ENCODE peak calls at places on chromosomes 3 and 15, in five cellular contexts. R is body of pancreas, K is testis, J is upper lobe of left lung, Y is transverse colon. M is an unnamed sample.

GRCh38 chr15:61660579-61660978 is 399.7 kb downstream of the VPS13C start:
- DNase-seq in R (no peak), K (no peak), J (no peak), Y (no peak), M (peak; percentile 80)

GRCh38 chr3:27722957-27723802 is 1.1 kb upstream of the EOMES start:
- DNase-seq in R (no peak), K (no peak), J (no peak), Y (no peak), M (no peak)

GRCh38 chr3:33001889-33002288 is 50.4 kb downstream of the CCR4 start:
- DNase-seq in R (no peak), K (no peak), J (no peak), Y (no peak), M (no peak)

GRCh38 chr3:186168976-186169375 is 60.1 kb upstream of the ETV5 start:
- DNase-seq in R (no peak), K (no peak), J (no peak), Y (no peak), M (no peak)

GRCh38 chr3:120622870-120623718 is 27.0 kb downstream of the NDUFB4 start:
- DNase-seq in R (no peak), K (peak; percentile 28), J (no peak), Y (peak; percentile 11), M (no peak)

GRCh38 chr3:119492128-119492527 is 6.2 kb upstream of the TIMMDC1 start:
- DNase-seq in R (no peak), K (no peak), J (no peak), Y (no peak), M (no peak)

GRCh38 chr3:49998326-49998725 is 58.4 kb downstream of the RBM6 start:
- DNase-seq in R (no peak), K (no peak), J (no peak), Y (no peak), M (no peak)

GRCh38 chr15:78437107-78437761 is 782 bp upstream of the IREB2 start:
- DNase-seq in R (no peak), K (no peak), J (no peak), Y (no peak), M (no peak)

GRCh38 chr15:41774062-41774872 is at the start of gene MAPKBP1:
- DNase-seq in R (peak; percentile 97), K (peak; percentile 98), J (peak; percentile 100), Y (peak; percentile 98), M (peak; percentile 99)
- H3K4me3 ChIP-seq in R (peak within 1 kb of the TSS; percentile 83), K (peak within 1 kb of the TSS; percentile 79), J (peak within 1 kb of the TSS; percentile 65), Y (peak within 1 kb of the TSS; percentile 55), M (peak within 1 kb of the TSS; percentile 78)

GRCh38 chr3:81764665-81765064 is 3.2 kb upstream of the GBE1 start:
- DNase-seq in R (no peak), K (no peak), J (no peak), Y (no peak), M (no peak)

GRCh38 chr3:81760215-81760614 is 1.2 kb downstream of the GBE1 start:
- DNase-seq in R (no peak), K (no peak), J (no peak), Y (no peak), M (no peak)

GRCh38 chr3:81761904-81762565 is 590 bp upstream of the GBE1 start:
- DNase-seq in R (no peak), K (no peak), J (no peak), Y (no peak), M (no peak)

GRCh38 chr3:81758275-81758674 is 3.2 kb downstream of the GBE1 start:
- DNase-seq in R (no peak), K (no peak), J (no peak), Y (no peak), M (no peak)

GRCh38 chr3:81760924-81761903 is at the start of gene GBE1:
- DNase-seq in R (peak; percentile 91), K (peak; percentile 94), J (peak; percentile 97), Y (peak; percentile 93), M (peak; percentile 96)
- TF ChIP-seq POLR2A in R (peak; percentile 96), K (peak; percentile 12), J (peak; percentile 94), Y (peak; percentile 87), M (no peak)

GRCh38 chr3:47250309-47251060 is 32.1 kb downstream of the KIF9 start:
- DNase-seq in R (peak; percentile 47), K (peak; percentile 45), J (no peak), Y (peak; percentile 15), M (no peak)
- TF ChIP-seq CTCF in R (peak; percentile 48), K (no peak), J (no peak), Y (no peak), M (no peak)

GRCh38 chr3:73625124-73625665 is 454 bp upstream of the PDZRN3 start:
- DNase-seq in R (peak; percentile 36), K (peak; percentile 53), J (no peak), Y (no peak), M (no peak)
- H3K4me3 ChIP-seq in R (peak overlapping the region; percentile 38), K (peak overlapping the region; percentile 63), J (peak overlapping the region; percentile 59), Y (peak overlapping the region; percentile 81), M (peak overlapping the region; percentile 28)

GRCh38 chr3:128621931-128622330 is 28.7 kb downstream of the RPN1 start:
- DNase-seq in R (no peak), K (no peak), J (no peak), Y (no peak), M (no peak)
- TF ChIP-seq POLR2A in R (no peak), K (no peak), J (no peak), Y (no peak), M (no peak)

DNA sequence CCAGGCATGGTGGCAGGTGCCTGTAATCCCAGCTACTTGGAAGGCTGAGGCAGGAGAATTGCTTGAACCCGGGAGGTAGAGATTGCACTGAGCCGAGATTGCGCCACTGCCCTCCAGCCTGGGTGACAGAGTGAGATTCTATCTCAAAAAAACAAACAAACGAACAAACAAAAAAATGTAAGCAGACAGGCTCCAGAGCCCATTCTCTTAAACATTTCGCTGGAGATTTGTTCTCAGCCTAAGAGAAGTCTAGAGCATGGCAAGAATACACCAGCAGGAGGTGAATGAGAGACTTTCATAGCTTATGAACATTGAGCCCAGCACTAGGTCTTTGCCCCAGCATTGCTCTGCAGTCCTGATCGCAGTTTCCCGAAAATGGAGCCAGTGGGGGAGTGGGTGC is 329.4 kb upstream of the TLE3 start:
- DNase-seq in R (no peak), K (no peak), J (no peak), Y (no peak), M (no peak)
- TF ChIP-seq CTCF in R (no peak), K (no peak), J (no peak), Y (no peak), M (no peak)

GRCh38 chr15:96352594-96353377 is 22.3 kb downstream of the NR2F2 start:
- DNase-seq in R (no peak), K (no peak), J (no peak), Y (no peak), M (no peak)
- H3K4me3 ChIP-seq in R (no peak overlapping the region), K (no peak overlapping the region), J (no peak overlapping the region), Y (no peak overlapping the region), M (no peak overlapping the region)